ENCODE peak calls at places on chromosomes 13 and 19, in nine cellular contexts. U is heart right ventricle, K is heart left ventricle, W is upper lobe of left lung, A is esophagus squamous epithelium, M is brain microvascular endothelial cell, J is neural progenitor cell, N is A673, T is tibial nerve. G is an unnamed sample. For H3K36me3, the result is how much of the 10 kb centered on the place peaks cover.

GRCh38 chr13:111118898-111119607 is 3.9 kb downstream of the ARHGEF7 start:
- DNase-seq in U (no peak), T (no peak), N (no peak), K (no peak), W (no peak), M (no peak), A (no peak), J (no peak), G (no peak)

GRCh38 chr13:71522976-71523517 is 344.0 kb downstream of the DACH1 start:
- DNase-seq in W (no peak), U (no peak), K (no peak), J (no peak), N (no peak), T (no peak), A (no peak), M (no peak), G (no peak)

GRCh38 chr13:20387441-20387971 is 138.2 kb downstream of the CRYL1 start:
- DNase-seq in M (no peak), J (no peak), W (no peak), U (no peak), K (no peak), N (no peak), T (no peak), A (no peak), G (no peak)

GRCh38 chr19:10439588-10439987 is 19.2 kb downstream of the PDE4A start:
- DNase-seq in N (no peak), W (no peak), T (no peak), M (no peak), A (no peak), U (no peak), K (no peak), J (no peak), G (no peak)

GRCh38 chr13:95593462-95593861 is 40.9 kb downstream of the CLDN10 start:
- DNase-seq in T (no peak), U (no peak), A (no peak), J (no peak), N (no peak), M (no peak), K (no peak), W (no peak), G (no peak)

GRCh38 chr19:28578786-28579505 is 634.0 kb downstream of the UQCRFS1 start:
- DNase-seq in A (no peak), J (no peak), T (no peak), U (no peak), W (no peak), N (no peak), K (no peak), M (no peak), G (no peak)

GRCh38 chr13:113724780-113725315 is 34.2 kb upstream of the TMEM255B start:
- DNase-seq in J (peak), U (peak), A (peak), T (peak), K (peak), M (peak), W (peak), N (peak), G (peak)

GRCh38 chr13:78606471-78607408 is 3.4 kb upstream of the POU4F1 start:
- DNase-seq in A (no peak), T (no peak), U (no peak), M (no peak), N (no peak), W (no peak), J (peak), K (no peak), G (no peak)

GRCh38 chr19:48481191-48481500 is 12.0 kb downstream of the CYTH2 start:
- DNase-seq in U (no peak), K (no peak), T (no peak), J (no peak), N (no peak), A (no peak), W (no peak), M (no peak), G (no peak)

GRCh38 chr13:41590643-41591042 is 133.3 kb downstream of the RGCC start:
- DNase-seq in N (no peak), K (no peak), J (no peak), T (no peak), W (no peak), U (no peak), A (no peak), M (no peak), G (no peak)

GRCh38 chr13:88586263-88586662 is 915.1 kb downstream of the SLITRK5 start:
- DNase-seq in J (no peak), N (no peak), K (no peak), T (no peak), A (no peak), M (no peak), W (no peak), U (no peak), G (no peak)

GRCh38 chr13:50130686-50131051 is 115.4 kb downstream of the KCNRG start:
- DNase-seq in U (peak), K (peak), M (peak), J (peak), W (peak), T (no peak), A (no peak), N (no peak), G (no peak)

GRCh38 chr19:16325161-16325527 is 518 bp downstream of the KLF2 start:
- DNase-seq in U (no peak), K (peak), A (no peak), W (peak), T (no peak), M (no peak), N (no peak), J (peak), G (peak)

GRCh38 chr19:13997637-13997962 is 8.5 kb downstream of the RFX1 start:
- DNase-seq in J (no peak), N (no peak), U (no peak), M (no peak), A (no peak), T (no peak), W (no peak), K (no peak), G (no peak)

GRCh38 chr13:57507752-57508463 is 123.6 kb upstream of the PCDH17 start:
- DNase-seq in J (no peak), T (no peak), A (no peak), W (no peak), M (no peak), N (no peak), K (no peak), U (no peak), G (no peak)

GRCh38 chr13:37136187-37136586 is 30.7 kb upstream of the CSNK1A1L start:
- DNase-seq in M (no peak), A (no peak), U (no peak), T (no peak), J (no peak), K (no peak), W (no peak), N (no peak), G (no peak)

GRCh38 chr13:50923272-50923671 is 13.7 kb downstream of the RNASEH2B start:
- DNase-seq in J (no peak), T (no peak), N (no peak), M (no peak), W (no peak), U (no peak), A (no peak), K (no peak), G (no peak)

GRCh38 chr19:17448190-17448967 is at the start of gene TMEM221:
- DNase-seq in A (no peak), M (no peak), U (peak), T (peak), W (no peak), K (peak), J (peak), N (peak), G (peak)

GRCh38 chr13:73984949-73985691 is 149.1 kb downstream of the KLF12 start:
- DNase-seq in N (no peak), U (peak), A (no peak), J (no peak), K (no peak), M (no peak), W (peak), T (no peak), G (no peak)

GRCh38 chr19:10699650-10700335 is 1.4 kb upstream of the QTRT1 start:
- DNase-seq in W (peak), K (no peak), J (peak), N (peak), T (peak), M (peak), U (no peak), A (no peak), G (peak)

GRCh38 chr13:20945952-20946383 is 43.4 kb upstream of the XPO4 start:
- DNase-seq in K (no peak), J (peak), U (peak), M (no peak), A (no peak), T (peak), W (peak), N (no peak), G (no peak)

GRCh38 chr19:35032356-35032865 is 2.1 kb downstream of the SCN1B start:
- DNase-seq in J (no peak), N (no peak), W (no peak), K (no peak), M (no peak), U (no peak), A (no peak), T (no peak), G (no peak)

GRCh38 chr19:19451429-19452240 is 46.2 kb downstream of the GATAD2A start:
- DNase-seq in N (no peak), A (no peak), T (no peak), J (no peak), K (peak), W (peak), U (no peak), M (no peak), G (no peak)

GRCh38 chr13:23344923-23345322 is 88.6 kb downstream of the SACS start:
- DNase-seq in U (no peak), A (no peak), M (no peak), T (no peak), J (no peak), K (no peak), W (no peak), N (no peak), G (no peak)

GRCh38 chr13:108828053-108828806 is 198.8 kb downstream of the MYO16 start:
- DNase-seq in M (no peak), N (no peak), U (no peak), J (no peak), T (no peak), K (no peak), A (no peak), W (no peak), G (peak)

GRCh38 chr19:15875075-15875474 is 22.8 kb downstream of the CYP4F2 start:
- DNase-seq in K (no peak), T (no peak), J (no peak), A (no peak), N (no peak), U (no peak), M (no peak), W (no peak), G (no peak)

GRCh38 chr13:52978989-52979388 is 49.6 kb upstream of the OLFM4 start:
- DNase-seq in J (no peak), W (no peak), T (no peak), K (no peak), M (no peak), N (no peak), U (no peak), A (no peak), G (no peak)

GRCh38 chr13:52980695-52981094 is 47.9 kb upstream of the OLFM4 start:
- DNase-seq in U (no peak), J (no peak), M (no peak), K (no peak), N (no peak), T (no peak), A (no peak), W (no peak), G (no peak)

GRCh38 chr13:52969373-52969772 is 59.2 kb upstream of the OLFM4 start:
- DNase-seq in J (no peak), T (no peak), W (no peak), M (no peak), N (peak), U (no peak), A (no peak), K (no peak), G (no peak)

GRCh38 chr13:52975969-52976368 is 52.6 kb upstream of the OLFM4 start:
- DNase-seq in W (no peak), U (no peak), J (no peak), A (no peak), N (no peak), K (no peak), T (no peak), M (no peak), G (no peak)

DNA sequence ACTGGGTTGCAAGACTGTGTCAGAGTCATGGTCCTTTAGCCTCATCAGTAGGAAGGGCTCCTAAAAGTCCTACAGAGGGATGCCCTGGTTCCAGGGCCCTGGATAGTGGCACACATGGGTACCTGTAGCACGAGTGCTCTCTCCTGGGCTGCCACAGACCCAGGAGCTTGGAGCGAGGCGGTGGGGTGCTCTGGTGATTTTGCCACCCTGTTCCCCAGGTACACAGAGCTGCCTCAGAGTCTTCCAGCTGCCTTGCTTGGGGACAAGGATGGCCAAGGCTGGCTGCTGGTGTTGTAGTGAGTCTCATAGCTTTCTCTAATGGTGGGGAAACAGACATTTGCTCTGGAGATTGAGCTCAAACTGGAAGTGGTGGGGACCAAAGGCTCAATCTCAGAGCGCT is 53.9 kb upstream of the OLFM4 start:
- DNase-seq in M (no peak), K (no peak), W (no peak), A (no peak), T (no peak), U (no peak), J (no peak), N (no peak), G (no peak)
- H3K36me3 ChIP-seq in M (under half), K (under half), W (under half), A (under half), T (under half), U (under half), J (under half), N (under half), G (under half)

DNA sequence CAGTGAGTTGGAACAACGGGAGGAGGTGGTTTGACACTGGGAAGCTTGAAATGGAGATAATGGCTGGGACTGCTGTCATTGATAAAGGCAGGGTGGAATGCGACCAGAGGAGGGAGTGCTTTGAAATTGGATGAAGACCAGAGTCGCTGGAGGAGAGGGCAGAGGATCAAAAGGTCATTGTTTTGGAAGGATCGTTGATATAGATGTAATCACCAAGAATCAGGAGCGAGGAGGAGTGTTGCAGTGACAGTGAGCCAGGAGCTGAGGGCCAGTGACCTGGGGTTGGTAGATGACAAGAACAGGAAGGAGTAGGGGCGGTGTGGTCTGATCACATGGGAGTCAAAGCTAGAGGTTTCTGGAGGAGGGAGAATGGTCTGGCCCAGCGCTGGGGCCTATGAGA is 25.3 kb downstream of the TM9SF2 start:
- DNase-seq in T (no peak), K (no peak), U (no peak), W (no peak), M (no peak), N (no peak), A (no peak), J (peak), G (no peak)
- H3K27ac ChIP-seq in T (no peak), K (no peak), U (no peak), W (no peak), M (no peak), N (no peak), A (no peak), J (no peak), G (no peak)

DNA sequence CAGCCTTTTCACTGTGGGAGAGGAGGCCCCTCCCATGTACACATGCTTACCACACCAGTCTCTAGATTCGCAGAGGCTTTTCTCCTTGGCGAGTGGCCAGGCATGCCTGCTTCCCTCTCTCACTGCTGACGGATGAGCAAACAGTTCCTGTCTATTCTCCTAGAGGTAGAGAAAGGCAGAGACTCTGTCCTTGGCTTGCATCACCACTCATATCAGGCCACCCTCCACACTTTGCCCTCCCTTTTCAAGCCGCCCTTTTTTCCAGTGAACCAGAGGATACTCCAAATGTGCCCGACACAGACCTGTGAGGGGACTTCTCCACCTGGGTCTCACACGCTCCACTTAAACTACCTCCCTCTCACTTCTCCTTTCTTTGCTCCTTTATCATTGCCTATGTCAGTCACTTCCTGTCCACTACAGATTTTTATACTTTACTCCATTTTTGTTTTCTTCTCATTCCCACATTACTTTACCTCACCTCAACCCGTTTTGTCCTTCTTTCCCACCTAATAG is 284.6 kb downstream of the DNAJC15 start:
- DNase-seq in J (no peak), W (peak), N (peak), T (peak), K (peak), U (peak), A (no peak), M (peak), G (peak)
- TF ChIP-seq CTCF in J (no peak), W (no peak), N (no peak), T (no peak), K (no peak), U (no peak), A (no peak), M (peak), G (no peak)

GRCh38 chr19:46317339-46317738 is 20.5 kb downstream of the HIF3A start:
- DNase-seq in A (no peak), N (no peak), U (no peak), J (no peak), K (no peak), M (no peak), T (no peak), W (no peak), G (no peak)
- H3K36me3 ChIP-seq in A (under half), N (under half), U (under half), J (under half), K (under half), M (under half), T (under half), W (half or more), G (under half)

GRCh38 chr13:32040689-32041088 is 9.1 kb downstream of the FRY start:
- DNase-seq in U (no peak), N (no peak), W (no peak), M (no peak), T (no peak), K (no peak), A (no peak), J (no peak), G (no peak)
- H3K27ac ChIP-seq in U (no peak), N (no peak), W (no peak), M (no peak), T (no peak), K (no peak), A (no peak), J (no peak), G (no peak)

GRCh38 chr19:21915411-21915810 is 79.4 kb upstream of the ZNF43 start:
- DNase-seq in J (no peak), U (no peak), W (no peak), T (no peak), N (no peak), A (no peak), M (no peak), K (no peak), G (no peak)

GRCh38 chr19:21908066-21908465 is 72.1 kb upstream of the ZNF43 start:
- DNase-seq in K (no peak), A (no peak), M (no peak), U (no peak), T (no peak), W (no peak), N (no peak), J (no peak), G (no peak)

GRCh38 chr19:21910318-21910717 is 74.3 kb upstream of the ZNF43 start:
- DNase-seq in U (no peak), T (no peak), W (no peak), M (no peak), N (no peak), A (no peak), K (no peak), J (no peak), G (no peak)

GRCh38 chr19:21907516-21907915 is 71.5 kb upstream of the ZNF43 start:
- DNase-seq in A (no peak), N (no peak), J (no peak), W (no peak), U (no peak), K (no peak), M (no peak), T (no peak), G (no peak)

DNA sequence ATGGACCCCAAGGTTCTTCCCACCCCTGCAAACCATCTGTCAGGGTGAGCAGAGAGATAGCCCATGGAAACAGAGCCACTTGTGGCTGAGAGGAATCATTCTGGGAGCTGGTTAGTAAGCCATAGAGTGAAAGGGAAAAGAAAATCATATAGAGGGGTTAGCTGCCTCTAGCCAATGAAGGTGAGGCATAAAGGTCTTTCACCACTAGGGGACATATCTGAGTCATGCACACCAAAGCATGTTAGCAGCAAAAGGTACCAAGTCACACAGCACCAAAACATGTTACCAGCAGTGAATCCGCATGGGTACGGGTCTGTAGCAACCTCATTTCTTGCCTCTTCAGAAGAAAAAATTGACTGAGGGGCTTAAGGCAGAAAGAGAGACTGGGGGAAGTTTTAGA is 76.7 kb upstream of the ZNF43 start:
- DNase-seq in M (no peak), W (no peak), J (no peak), K (no peak), A (no peak), N (no peak), T (no peak), U (no peak), G (no peak)
- TF ChIP-seq CTCF in M (no peak), W (no peak), J (no peak), K (no peak), A (no peak), N (no peak), T (no peak), U (no peak), G (no peak)

DNA sequence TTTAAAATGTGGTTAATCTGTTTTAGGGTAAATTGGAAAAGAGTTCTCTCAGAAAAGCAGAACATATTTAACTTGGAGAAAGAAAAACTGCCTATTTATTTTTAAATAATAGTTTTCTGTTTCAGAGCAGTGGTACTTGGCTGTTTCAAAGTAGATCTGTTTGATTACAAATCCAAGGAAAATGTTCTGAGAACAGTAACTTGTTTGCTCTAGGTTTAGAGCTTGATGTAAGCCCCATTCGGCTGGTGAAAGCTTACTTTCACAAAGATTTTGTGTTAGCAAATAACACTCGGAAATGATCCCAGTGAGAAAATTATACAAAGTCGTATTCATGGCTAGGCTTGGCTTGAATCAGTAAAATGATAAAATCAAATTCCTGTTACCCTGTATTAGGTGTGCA is 395.8 kb upstream of the GPC6 start:
- DNase-seq in J (no peak), M (no peak), N (no peak), T (no peak), U (no peak), W (no peak), K (no peak), A (no peak), G (no peak)
- H3K36me3 ChIP-seq in J (under half), M (under half), N (under half), T (under half), U (under half), W (under half), K (under half), A (under half), G (under half)

GRCh38 chr19:40862333-40862732 is 12.1 kb upstream of the CYP2A6 start:
- DNase-seq in K (no peak), T (no peak), A (no peak), J (no peak), W (no peak), N (no peak), U (no peak), M (no peak), G (no peak)
- H3K27ac ChIP-seq in K (no peak), T (no peak), A (no peak), J (no peak), W (no peak), N (no peak), U (no peak), M (no peak), G (no peak)

GRCh38 chr19:42596391-42597071 is 1.8 kb upstream of the CEACAM8 start:
- DNase-seq in K (peak), W (peak), J (peak), M (no peak), U (no peak), A (no peak), N (peak), T (no peak), G (no peak)
- TF ChIP-seq CTCF in K (peak), W (peak), J (peak), M (peak), U (peak), A (peak), N (peak), T (peak), G (peak)

G was measured in pancreas.